ENCODE peak calls at places on chromosomes 7 and 10, in seven cellular contexts. B, Y, C, F, L, V and J are unnamed samples.

GRCh38 chr7:13198741-13199140 is 511.3 kb downstream of the ARL4A start:
- DNase-seq in V (no peak), Y (peak; percentile 31), L (no peak), C (no peak), F (no peak), B (no peak), J (no peak)

GRCh38 chr10:88693392-88694020 is 12.5 kb upstream of the LIPK start:
- DNase-seq in C (no peak), Y (no peak), B (no peak), F (no peak), L (no peak), V (no peak), J (no peak)

GRCh38 chr10:61992059-61992460 is 90.6 kb downstream of the ARID5B start:
- DNase-seq in V (no peak), C (peak; percentile 32), L (no peak), F (peak; percentile 45), Y (peak; percentile 34), B (peak; percentile 19), J (no peak)

GRCh38 chr10:91051834-91052233 is 130.9 kb upstream of the ANKRD1 start:
- DNase-seq in F (no peak), C (peak; percentile 23), V (no peak), L (no peak), Y (no peak), B (no peak), J (no peak)

GRCh38 chr10:97570146-97570788 is 2.3 kb upstream of the ANKRD2 start:
- DNase-seq in L (no peak), F (no peak), V (no peak), C (no peak), Y (no peak), B (no peak), J (no peak)

GRCh38 chr7:23020742-23021401 is 6.9 kb upstream of the HYCC1 start:
- DNase-seq in F (no peak), V (peak; percentile 23), C (peak; percentile 15), Y (peak; percentile 88), L (no peak), B (peak; percentile 7), J (peak; percentile 23)

GRCh38 chr10:103510791-103511757 is 17.6 kb downstream of the NEURL1 start:
- DNase-seq in F (no peak), L (no peak), B (no peak), Y (no peak), V (no peak), C (no peak), J (no peak)

GRCh38 chr10:93541402-93542357 is 24.8 kb upstream of the FFAR4 start:
- DNase-seq in F (peak; percentile 39), Y (peak; percentile 46), B (peak; percentile 21), V (peak; percentile 29), L (peak; percentile 10), C (peak; percentile 33), J (peak; percentile 23)

GRCh38 chr7:47093254-47093798 is 488.6 kb downstream of the TNS3 start:
- DNase-seq in Y (peak; percentile 64), V (no peak), B (no peak), C (no peak), F (no peak), L (no peak), J (no peak)

GRCh38 chr10:124149681-124150080 is 56.3 kb upstream of the CHST15 start:
- DNase-seq in L (no peak), Y (no peak), B (no peak), C (no peak), F (no peak), V (no peak), J (no peak)

GRCh38 chr7:5177060-5177459 is 13.0 kb upstream of the WIPI2 start:
- DNase-seq in F (peak; percentile 93), C (peak; percentile 73), V (no peak), B (no peak), L (no peak), Y (peak; percentile 87), J (no peak)

GRCh38 chr7:51180092-51180491 is 136.5 kb downstream of the COBL start:
- DNase-seq in V (no peak), L (no peak), B (no peak), F (no peak), Y (no peak), C (no peak), J (no peak)

GRCh38 chr7:897771-898376 is 21.5 kb downstream of the GET4 start:
- DNase-seq in L (no peak), V (no peak), B (no peak), C (peak; percentile 80), F (no peak), Y (no peak), J (no peak)

GRCh38 chr10:94292448-94293118 is 70.2 kb downstream of the NOC3L start:
- DNase-seq in B (no peak), C (peak; percentile 41), Y (peak; percentile 73), L (no peak), F (peak; percentile 54), V (no peak), J (no peak)

GRCh38 chr7:585229-585711 is 65.6 kb upstream of the PDGFA start:
- DNase-seq in B (peak; percentile 77), F (no peak), V (peak; percentile 74), L (no peak), C (no peak), Y (no peak), J (peak; percentile 73)

GRCh38 chr7:8418627-8419245 is 14.7 kb upstream of the NXPH1 start:
- DNase-seq in L (peak; percentile 28), C (peak; percentile 42), V (peak; percentile 57), F (peak; percentile 49), Y (peak; percentile 40), B (peak; percentile 20), J (peak; percentile 53)

GRCh38 chr7:97016392-97017196 is 8.0 kb downstream of the DLX5 start:
- DNase-seq in Y (no peak), V (no peak), L (no peak), C (no peak), B (no peak), F (no peak), J (no peak)

GRCh38 chr7:155862516-155863257 is 50.4 kb upstream of the SHH start:
- DNase-seq in B (no peak), Y (no peak), V (no peak), C (no peak), L (no peak), F (peak; percentile 23), J (no peak)

GRCh38 chr7:15839415-15840100 is 153.1 kb upstream of the MEOX2 start:
- DNase-seq in F (no peak), B (no peak), Y (no peak), C (peak; percentile 83), L (no peak), V (no peak), J (no peak)

GRCh38 chr7:133662276-133662675 is 409.4 kb downstream of the EXOC4 start:
- DNase-seq in Y (no peak), F (no peak), B (no peak), L (no peak), V (no peak), C (no peak), J (no peak)

GRCh38 chr10:124176309-124177179 is 83.1 kb upstream of the CHST15 start:
- DNase-seq in C (no peak), Y (no peak), V (no peak), F (no peak), L (no peak), B (no peak), J (no peak)

GRCh38 chr10:127979566-127979965 is 72.7 kb downstream of the PTPRE start:
- DNase-seq in Y (no peak), B (no peak), L (no peak), V (no peak), F (peak; percentile 10), C (no peak), J (no peak)

GRCh38 chr10:43380610-43381222 is 9.3 kb downstream of the FXYD4 start:
- DNase-seq in C (no peak), F (no peak), Y (peak; percentile 44), B (no peak), L (no peak), V (no peak), J (no peak)

GRCh38 chr7:105760549-105761447 is 115.6 kb downstream of the ATXN7L1 start:
- DNase-seq in L (no peak), V (peak; percentile 8), Y (peak; percentile 47), C (no peak), F (no peak), B (no peak), J (no peak)

GRCh38 chr10:88117869-88118632 is 254.6 kb downstream of the PTEN start:
- DNase-seq in F (no peak), L (no peak), Y (no peak), C (no peak), B (peak; percentile 19), V (peak; percentile 37), J (no peak)